ENCODE peak calls at places on chromosomes 16 and 17, in six cellular contexts. One of them, this sample, is unnamed.

GRCh38 chr17:49913226-49914095 is 55.5 kb upstream of the DLX4 start:
- DNase-seq in CD4-positive, alpha-beta T cell: no peak
- DNase-seq in lower leg skin: no peak
- DNase-seq in nephron progenitor cell: no peak
- DNase-seq in colonic mucosa: no peak
- DNase-seq in AG04450: no peak
- DNase-seq in this sample: no peak

GRCh38 chr17:50268632-50269287 is 5.5 kb upstream of the TMEM92 start:
- DNase-seq in CD4-positive, alpha-beta T cell: no peak
- DNase-seq in lower leg skin: no peak
- DNase-seq in nephron progenitor cell: no peak
- DNase-seq in colonic mucosa: peak; percentile 14
- DNase-seq in AG04450: no peak
- DNase-seq in this sample: peak; percentile 86

GRCh38 chr17:81684442-81684911 is 666 bp downstream of the HGS start:
- DNase-seq in CD4-positive, alpha-beta T cell: no peak
- DNase-seq in lower leg skin: no peak
- DNase-seq in nephron progenitor cell: no peak
- DNase-seq in colonic mucosa: no peak
- DNase-seq in AG04450: no peak
- DNase-seq in this sample: no peak

GRCh38 chr16:74736531-74737157 is 36.0 kb upstream of the MLKL start:
- DNase-seq in CD4-positive, alpha-beta T cell: no peak
- DNase-seq in lower leg skin: no peak
- DNase-seq in nephron progenitor cell: no peak
- DNase-seq in colonic mucosa: no peak
- DNase-seq in AG04450: no peak
- DNase-seq in this sample: no peak

GRCh38 chr16:74199066-74199841 is 97.4 kb upstream of the PSMD7 start:
- DNase-seq in CD4-positive, alpha-beta T cell: no peak
- DNase-seq in lower leg skin: no peak
- DNase-seq in nephron progenitor cell: no peak
- DNase-seq in colonic mucosa: no peak
- DNase-seq in AG04450: no peak
- DNase-seq in this sample: no peak

GRCh38 chr17:62665599-62665998 is 38.1 kb downstream of the MRC2 start:
- DNase-seq in CD4-positive, alpha-beta T cell: no peak
- DNase-seq in lower leg skin: no peak
- DNase-seq in nephron progenitor cell: no peak
- DNase-seq in colonic mucosa: no peak
- DNase-seq in AG04450: no peak
- DNase-seq in this sample: peak; percentile 82

GRCh38 chr16:71917900-71918299 is 22.6 kb downstream of the IST1 start:
- DNase-seq in CD4-positive, alpha-beta T cell: no peak
- DNase-seq in lower leg skin: no peak
- DNase-seq in nephron progenitor cell: no peak
- DNase-seq in colonic mucosa: no peak
- DNase-seq in AG04450: no peak
- DNase-seq in this sample: no peak

GRCh38 chr17:32769846-32770245 is 107.1 kb downstream of the MYO1D start:
- DNase-seq in CD4-positive, alpha-beta T cell: no peak
- DNase-seq in lower leg skin: no peak
- DNase-seq in nephron progenitor cell: no peak
- DNase-seq in colonic mucosa: no peak
- DNase-seq in AG04450: no peak
- DNase-seq in this sample: no peak

GRCh38 chr17:21200590-21201301 is 13.2 kb downstream of the TMEM11 start:
- DNase-seq in CD4-positive, alpha-beta T cell: no peak
- DNase-seq in lower leg skin: no peak
- DNase-seq in nephron progenitor cell: no peak
- DNase-seq in colonic mucosa: no peak
- DNase-seq in AG04450: no peak
- DNase-seq in this sample: no peak

GRCh38 chr17:55391244-55391757 is 30.3 kb downstream of the MMD start:
- DNase-seq in CD4-positive, alpha-beta T cell: no peak
- DNase-seq in lower leg skin: no peak
- DNase-seq in nephron progenitor cell: no peak
- DNase-seq in colonic mucosa: no peak
- DNase-seq in AG04450: no peak
- DNase-seq in this sample: no peak

GRCh38 chr17:81908793-81909192 is 2.4 kb downstream of the PCYT2 start:
- DNase-seq in CD4-positive, alpha-beta T cell: no peak
- DNase-seq in lower leg skin: no peak
- DNase-seq in nephron progenitor cell: no peak
- DNase-seq in colonic mucosa: no peak
- DNase-seq in AG04450: no peak
- DNase-seq in this sample: no peak

GRCh38 chr16:27547851-27548250 is 1.9 kb downstream of the GTF3C1 start:
- DNase-seq in CD4-positive, alpha-beta T cell: no peak
- DNase-seq in lower leg skin: no peak
- DNase-seq in nephron progenitor cell: no peak
- DNase-seq in colonic mucosa: no peak
- DNase-seq in AG04450: no peak
- DNase-seq in this sample: no peak

GRCh38 chr17:7215136-7215638 is 4.4 kb downstream of the DLG4 start:
- DNase-seq in CD4-positive, alpha-beta T cell: no peak
- DNase-seq in lower leg skin: no peak
- DNase-seq in nephron progenitor cell: no peak
- DNase-seq in colonic mucosa: no peak
- DNase-seq in AG04450: no peak
- DNase-seq in this sample: peak; percentile 99

GRCh38 chr17:6592193-6592592 is 35.8 kb upstream of the PITPNM3 start:
- DNase-seq in CD4-positive, alpha-beta T cell: no peak
- DNase-seq in lower leg skin: no peak
- DNase-seq in nephron progenitor cell: no peak
- DNase-seq in colonic mucosa: no peak
- DNase-seq in AG04450: no peak
- DNase-seq in this sample: no peak

GRCh38 chr17:42386784-42387183 is 1.5 kb downstream of the STAT3 start:
- DNase-seq in CD4-positive, alpha-beta T cell: no peak
- DNase-seq in lower leg skin: no peak
- DNase-seq in nephron progenitor cell: no peak
- DNase-seq in colonic mucosa: no peak
- DNase-seq in AG04450: no peak
- DNase-seq in this sample: no peak

GRCh38 chr16:75566889-75567255 is 693 bp downstream of the GABARAPL2 start:
- DNase-seq in CD4-positive, alpha-beta T cell: no peak
- DNase-seq in lower leg skin: no peak
- DNase-seq in nephron progenitor cell: peak; percentile 56
- DNase-seq in colonic mucosa: peak; percentile 34
- DNase-seq in AG04450: no peak
- DNase-seq in this sample: no peak

GRCh38 chr16:68179855-68180254 is 56.1 kb downstream of the ESRP2 start:
- DNase-seq in CD4-positive, alpha-beta T cell: no peak
- DNase-seq in lower leg skin: no peak
- DNase-seq in nephron progenitor cell: no peak
- DNase-seq in colonic mucosa: no peak
- DNase-seq in AG04450: no peak
- DNase-seq in this sample: no peak

GRCh38 chr17:11742891-11743290 is 144.6 kb downstream of the DNAH9 start:
- DNase-seq in CD4-positive, alpha-beta T cell: no peak
- DNase-seq in lower leg skin: no peak
- DNase-seq in nephron progenitor cell: no peak
- DNase-seq in colonic mucosa: no peak
- DNase-seq in AG04450: no peak
- DNase-seq in this sample: no peak

GRCh38 chr16:24906199-24906808 is 60.5 kb downstream of the SLC5A11 start:
- DNase-seq in CD4-positive, alpha-beta T cell: no peak
- DNase-seq in lower leg skin: no peak
- DNase-seq in nephron progenitor cell: no peak
- DNase-seq in colonic mucosa: no peak
- DNase-seq in AG04450: no peak
- DNase-seq in this sample: no peak

GRCh38 chr16:6884002-6884401 is 448.6 kb upstream of the RBFOX1 start:
- DNase-seq in CD4-positive, alpha-beta T cell: no peak
- DNase-seq in lower leg skin: no peak
- DNase-seq in nephron progenitor cell: peak; percentile 48
- DNase-seq in colonic mucosa: no peak
- DNase-seq in AG04450: no peak
- DNase-seq in this sample: no peak

GRCh38 chr16:30185141-30185682 is 1.8 kb downstream of the CORO1A start:
- DNase-seq in CD4-positive, alpha-beta T cell: no peak
- DNase-seq in lower leg skin: no peak
- DNase-seq in nephron progenitor cell: peak; percentile 9
- DNase-seq in colonic mucosa: no peak
- DNase-seq in AG04450: no peak
- DNase-seq in this sample: no peak

GRCh38 chr17:28507567-28508195 is 1.5 kb downstream of the FOXN1 start:
- DNase-seq in CD4-positive, alpha-beta T cell: no peak
- DNase-seq in lower leg skin: no peak
- DNase-seq in nephron progenitor cell: no peak
- DNase-seq in colonic mucosa: no peak
- DNase-seq in AG04450: no peak
- DNase-seq in this sample: no peak

GRCh38 chr17:52041123-52041617 is 117.3 kb downstream of the CA10 start:
- DNase-seq in CD4-positive, alpha-beta T cell: no peak
- DNase-seq in lower leg skin: no peak
- DNase-seq in nephron progenitor cell: no peak
- DNase-seq in colonic mucosa: no peak
- DNase-seq in AG04450: no peak
- DNase-seq in this sample: no peak
- TF ChIP-seq CTCF in CD4-positive, alpha-beta T cell: no peak
- TF ChIP-seq CTCF in lower leg skin: no peak
- TF ChIP-seq CTCF in nephron progenitor cell: no peak
- TF ChIP-seq CTCF in colonic mucosa: no peak
- TF ChIP-seq CTCF in AG04450: no peak
- TF ChIP-seq CTCF in this sample: no peak

GRCh38 chr16:11914759-11915643 is 755 bp downstream of the GSPT1 start:
- DNase-seq in CD4-positive, alpha-beta T cell: peak; percentile 5
- DNase-seq in lower leg skin: peak; percentile 23
- DNase-seq in nephron progenitor cell: peak; percentile 57
- DNase-seq in colonic mucosa: peak; percentile 62
- DNase-seq in AG04450: no peak
- DNase-seq in this sample: no peak
- TF ChIP-seq CTCF in CD4-positive, alpha-beta T cell: no peak
- TF ChIP-seq CTCF in lower leg skin: no peak
- TF ChIP-seq CTCF in nephron progenitor cell: no peak
- TF ChIP-seq CTCF in colonic mucosa: no peak
- TF ChIP-seq CTCF in AG04450: no peak
- TF ChIP-seq CTCF in this sample: no peak

GRCh38 chr17:41324180-41325075 is 8.9 kb upstream of the KRTAP17-1 start:
- DNase-seq in CD4-positive, alpha-beta T cell: no peak
- DNase-seq in lower leg skin: no peak
- DNase-seq in nephron progenitor cell: no peak
- DNase-seq in colonic mucosa: no peak
- DNase-seq in AG04450: no peak
- DNase-seq in this sample: peak; percentile 77
- TF ChIP-seq CTCF in CD4-positive, alpha-beta T cell: peak; percentile 34
- TF ChIP-seq CTCF in lower leg skin: no peak
- TF ChIP-seq CTCF in nephron progenitor cell: peak; percentile 8
- TF ChIP-seq CTCF in colonic mucosa: no peak
- TF ChIP-seq CTCF in AG04450: peak; percentile 12
- TF ChIP-seq CTCF in this sample: no peak

DNA sequence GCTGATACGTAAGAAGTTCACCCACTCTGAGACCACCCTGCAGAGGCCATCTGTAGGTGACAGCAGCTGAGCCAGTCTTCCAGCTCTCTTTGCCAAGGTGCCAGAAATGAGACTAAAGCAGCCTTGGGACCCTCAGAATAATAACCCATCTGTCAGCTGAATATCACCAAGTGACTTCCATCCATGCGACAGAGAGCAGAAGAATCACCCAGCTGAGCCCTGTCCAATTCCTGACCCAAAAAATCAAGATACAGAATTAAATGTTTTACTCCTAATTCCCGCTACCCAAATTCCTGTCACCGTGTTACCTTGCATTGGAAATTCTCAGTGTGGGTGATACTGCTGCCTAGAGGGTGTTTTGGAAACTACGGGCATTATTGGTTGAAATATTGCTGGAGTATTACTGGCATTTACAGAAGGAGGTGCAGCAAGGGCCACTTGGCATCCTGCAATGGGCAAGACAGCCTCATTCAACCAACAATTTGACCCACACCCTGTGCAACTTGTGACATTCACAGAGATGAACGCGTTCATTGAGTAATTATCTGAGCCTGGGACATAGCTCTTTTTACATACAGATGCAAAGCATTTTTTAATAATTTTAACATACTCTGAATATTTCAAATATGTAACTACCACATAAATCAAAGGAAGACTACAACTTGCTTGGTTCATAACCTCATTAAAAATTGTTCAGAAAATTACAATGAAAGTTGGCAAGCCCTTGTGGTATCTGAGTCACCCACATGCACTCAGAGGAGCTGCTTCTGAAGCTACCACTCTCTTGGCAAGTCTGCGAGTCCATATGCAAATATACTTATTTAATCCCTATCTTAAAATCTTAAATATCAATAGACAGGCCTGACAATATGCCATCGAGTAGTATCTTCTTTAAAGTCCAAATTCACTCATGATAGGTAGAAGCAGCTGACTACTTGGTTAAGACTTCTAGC is 126.6 kb downstream of the C16orf95 start:
- DNase-seq in CD4-positive, alpha-beta T cell: no peak
- DNase-seq in lower leg skin: no peak
- DNase-seq in nephron progenitor cell: no peak
- DNase-seq in colonic mucosa: no peak
- DNase-seq in AG04450: no peak
- DNase-seq in this sample: no peak
- TF ChIP-seq CTCF in CD4-positive, alpha-beta T cell: no peak
- TF ChIP-seq CTCF in lower leg skin: no peak
- TF ChIP-seq CTCF in nephron progenitor cell: no peak
- TF ChIP-seq CTCF in colonic mucosa: no peak
- TF ChIP-seq CTCF in AG04450: peak; percentile 32
- TF ChIP-seq CTCF in this sample: no peak

DNA sequence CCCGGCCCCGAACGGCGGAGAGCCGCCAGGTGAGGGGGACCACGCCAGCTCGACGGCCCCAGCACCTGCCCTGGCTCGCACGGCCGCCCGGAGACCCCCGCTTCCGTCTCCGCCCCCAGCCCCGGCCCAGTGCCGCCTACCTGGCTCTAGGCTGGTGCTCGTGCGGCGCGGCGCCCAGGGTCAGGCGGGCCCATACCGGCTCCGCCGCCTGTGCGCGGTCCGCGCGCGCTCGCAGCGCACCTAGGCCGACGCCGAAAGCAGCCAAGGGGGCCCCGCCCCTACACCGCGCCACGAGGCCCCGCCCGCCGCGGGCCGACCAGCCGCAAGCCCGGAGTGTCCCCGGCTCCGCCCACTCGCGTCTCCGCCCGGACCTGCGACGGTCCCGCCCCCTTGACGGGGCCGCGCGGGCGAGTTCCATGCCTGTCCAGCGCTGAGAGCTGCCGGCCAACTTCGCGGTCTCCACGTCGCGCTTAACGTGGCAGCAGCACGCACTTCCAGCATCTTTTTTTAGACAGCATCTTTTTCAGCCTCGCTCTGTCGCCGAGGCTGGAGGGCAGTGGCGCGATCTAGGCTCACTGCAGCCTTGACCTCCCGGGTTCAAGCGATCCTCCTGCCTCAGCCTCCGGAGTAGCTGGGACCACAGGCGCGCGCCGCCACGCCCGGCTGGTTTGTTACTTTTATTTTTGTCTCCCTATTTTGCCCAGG is at the start of gene SLC25A39:
- DNase-seq in CD4-positive, alpha-beta T cell: peak; percentile 93
- DNase-seq in lower leg skin: peak; percentile 90
- DNase-seq in nephron progenitor cell: peak; percentile 97
- DNase-seq in colonic mucosa: peak; percentile 95
- DNase-seq in AG04450: peak; percentile 78
- DNase-seq in this sample: no peak
- TF ChIP-seq CTCF in CD4-positive, alpha-beta T cell: no peak
- TF ChIP-seq CTCF in lower leg skin: no peak
- TF ChIP-seq CTCF in nephron progenitor cell: no peak
- TF ChIP-seq CTCF in colonic mucosa: no peak
- TF ChIP-seq CTCF in AG04450: no peak
- TF ChIP-seq CTCF in this sample: peak; percentile 15